ENCODE peak calls at places on chromosome 18, in four cellular contexts. One of them, this sample, is unnamed.
A peak's percentile ranks its signal among the peaks of the same experiment; 100 is the strongest.

GRCh38 chr18:47997338-47997780 is 66.9 kb upstream of the SMAD2 start:
- DNase-seq in neuronal stem cell: peak; percentile 62
- DNase-seq in colonic mucosa: no peak
- DNase-seq in suprapubic skin: no peak
- DNase-seq in this sample: no peak

GRCh38 chr18:75209952-75210261 is 690 bp upstream of the TSHZ1 start:
- DNase-seq in colonic mucosa: no peak
- DNase-seq in neuronal stem cell: no peak
- DNase-seq in suprapubic skin: no peak
- DNase-seq in this sample: no peak

GRCh38 chr18:35616664-35617423 is 35.3 kb downstream of the GALNT1 start:
- DNase-seq in colonic mucosa: peak; percentile 63
- DNase-seq in suprapubic skin: no peak
- DNase-seq in neuronal stem cell: no peak
- DNase-seq in this sample: no peak

GRCh38 chr18:6009751-6010150 is 114.4 kb upstream of the TMEM200C start:
- DNase-seq in neuronal stem cell: no peak
- DNase-seq in colonic mucosa: no peak
- DNase-seq in suprapubic skin: no peak
- DNase-seq in this sample: no peak

GRCh38 chr18:35355140-35355618 is 11.0 kb upstream of the ZNF24 start:
- DNase-seq in suprapubic skin: peak; percentile 68
- DNase-seq in colonic mucosa: peak; percentile 68
- DNase-seq in neuronal stem cell: peak; percentile 58
- DNase-seq in this sample: peak; percentile 31

GRCh38 chr18:41842886-41843285 is 112.1 kb upstream of the PIK3C3 start:
- DNase-seq in neuronal stem cell: no peak
- DNase-seq in colonic mucosa: no peak
- DNase-seq in suprapubic skin: no peak
- DNase-seq in this sample: no peak

GRCh38 chr18:7980136-7980535 is 413.0 kb downstream of the PTPRM start:
- DNase-seq in suprapubic skin: no peak
- DNase-seq in colonic mucosa: no peak
- DNase-seq in neuronal stem cell: no peak
- DNase-seq in this sample: no peak

GRCh38 chr18:48942554-48943261 is 8.1 kb downstream of the SMAD7 start:
- DNase-seq in neuronal stem cell: no peak
- DNase-seq in suprapubic skin: peak; percentile 62
- DNase-seq in colonic mucosa: no peak
- DNase-seq in this sample: no peak

GRCh38 chr18:9869713-9870430 is 15.9 kb upstream of the TXNDC2 start:
- DNase-seq in suprapubic skin: no peak
- DNase-seq in neuronal stem cell: no peak
- DNase-seq in colonic mucosa: peak; percentile 41
- DNase-seq in this sample: peak; percentile 49

GRCh38 chr18:42614619-42615293 is 500.7 kb downstream of the RIT2 start:
- DNase-seq in colonic mucosa: no peak
- DNase-seq in suprapubic skin: no peak
- DNase-seq in neuronal stem cell: no peak
- DNase-seq in this sample: no peak

GRCh38 chr18:31612124-31612523 is 20.4 kb downstream of the TTR start:
- DNase-seq in suprapubic skin: no peak
- DNase-seq in neuronal stem cell: no peak
- DNase-seq in colonic mucosa: no peak
- DNase-seq in this sample: no peak

GRCh38 chr18:75211002-75211621 is 515 bp downstream of the TSHZ1 start:
- DNase-seq in colonic mucosa: peak; percentile 36
- DNase-seq in neuronal stem cell: peak; percentile 26
- DNase-seq in suprapubic skin: no peak
- DNase-seq in this sample: no peak

GRCh38 chr18:28027755-28028154 is 149.2 kb downstream of the CDH2 start:
- DNase-seq in neuronal stem cell: no peak
- DNase-seq in suprapubic skin: no peak
- DNase-seq in colonic mucosa: no peak
- DNase-seq in this sample: no peak
- H3K36me3 ChIP-seq in neuronal stem cell: peaks cover 30% of the 10 kb centered on the region
- H3K36me3 ChIP-seq in suprapubic skin: no peaks in the 10 kb centered on the region
- H3K36me3 ChIP-seq in colonic mucosa: no peaks in the 10 kb centered on the region
- H3K36me3 ChIP-seq in this sample: no peaks in the 10 kb centered on the region

DNA sequence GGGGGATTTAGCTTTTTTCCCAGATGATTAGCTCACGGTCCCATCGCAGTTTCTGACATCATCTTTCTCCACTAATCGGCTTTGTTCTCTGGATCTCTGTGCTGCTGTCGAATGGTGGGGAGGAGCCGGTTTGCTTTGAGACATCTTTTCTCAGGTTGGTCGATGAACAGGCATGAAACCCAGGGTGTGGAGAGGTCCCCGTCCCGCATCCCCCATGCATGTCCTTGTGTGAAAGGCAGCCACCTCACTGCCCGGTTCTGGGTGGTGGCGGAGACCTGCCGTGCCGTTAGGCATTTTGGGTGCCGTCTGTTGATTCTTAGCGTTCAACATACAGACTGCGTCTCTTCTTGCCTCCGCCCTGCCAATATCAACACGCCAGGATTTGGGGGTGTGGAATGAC is 57.8 kb downstream of the CTDP1 start:
- DNase-seq in neuronal stem cell: no peak
- DNase-seq in suprapubic skin: peak; percentile 27
- DNase-seq in colonic mucosa: no peak
- DNase-seq in this sample: no peak
- H3K36me3 ChIP-seq in neuronal stem cell: peaks cover 91% of the 10 kb centered on the region
- H3K36me3 ChIP-seq in suprapubic skin: peaks cover 87% of the 10 kb centered on the region
- H3K36me3 ChIP-seq in colonic mucosa: no peaks in the 10 kb centered on the region
- H3K36me3 ChIP-seq in this sample: no peaks in the 10 kb centered on the region

GRCh38 chr18:51054764-51055163 is 24.8 kb downstream of the SMAD4 start:
- DNase-seq in colonic mucosa: no peak
- DNase-seq in suprapubic skin: no peak
- DNase-seq in neuronal stem cell: no peak
- DNase-seq in this sample: no peak
- H3K36me3 ChIP-seq in colonic mucosa: no peaks in the 10 kb centered on the region
- H3K36me3 ChIP-seq in suprapubic skin: peaks cover 45% of the 10 kb centered on the region
- H3K36me3 ChIP-seq in neuronal stem cell: peaks cover 94% of the 10 kb centered on the region
- H3K36me3 ChIP-seq in this sample: no peaks in the 10 kb centered on the region

DNA sequence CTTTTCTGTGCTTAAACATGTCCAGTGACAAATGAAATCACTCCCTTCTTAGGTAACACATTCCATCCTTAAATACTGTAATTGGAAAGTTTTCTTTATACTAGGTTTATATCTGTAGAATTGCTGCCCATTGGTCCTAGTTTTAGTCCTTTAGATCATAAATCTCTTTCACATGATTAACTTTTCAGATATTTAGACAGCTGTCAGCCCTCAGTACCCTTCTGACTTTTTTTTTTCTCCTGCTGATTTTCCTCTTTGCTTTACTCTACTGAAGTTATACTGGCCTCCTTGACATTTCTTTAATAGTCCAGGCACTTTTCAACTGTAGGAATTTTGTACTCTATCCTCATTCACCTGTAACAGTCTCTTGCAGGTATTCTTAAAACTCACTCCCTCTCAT is 28.9 kb downstream of the RBBP8 start:
- DNase-seq in suprapubic skin: no peak
- DNase-seq in colonic mucosa: no peak
- DNase-seq in neuronal stem cell: no peak
- DNase-seq in this sample: no peak
- H3K36me3 ChIP-seq in suprapubic skin: no peaks in the 10 kb centered on the region
- H3K36me3 ChIP-seq in colonic mucosa: no peaks in the 10 kb centered on the region
- H3K36me3 ChIP-seq in neuronal stem cell: peaks cover 78% of the 10 kb centered on the region
- H3K36me3 ChIP-seq in this sample: no peaks in the 10 kb centered on the region

DNA sequence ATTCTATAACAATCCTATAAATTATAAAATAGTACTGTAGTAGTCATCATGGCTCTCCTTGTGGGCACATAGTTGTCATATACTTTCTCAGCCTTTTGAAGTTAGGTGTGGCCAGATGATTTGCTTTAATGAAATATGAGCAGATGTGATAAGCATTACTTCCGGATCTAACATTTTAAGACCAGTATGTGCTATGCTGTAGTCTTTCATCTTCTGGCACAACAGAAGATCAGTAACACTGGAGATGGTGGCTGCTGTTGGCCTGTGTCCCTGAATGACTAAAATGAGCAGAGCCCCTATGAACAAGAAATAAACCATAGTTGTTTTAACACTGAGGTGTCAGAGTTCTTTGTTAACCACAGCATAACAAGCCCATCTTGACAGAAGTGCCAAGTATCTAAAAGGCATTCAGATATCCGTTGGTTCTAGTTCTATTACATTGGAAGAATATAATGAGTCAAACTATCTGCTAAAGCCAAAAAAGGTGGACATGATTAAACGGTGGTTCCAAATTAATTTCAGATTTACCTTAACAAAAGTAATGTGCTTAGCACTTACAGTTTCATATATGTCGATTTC is 6.3 kb downstream of the MEX3C start:
- DNase-seq in colonic mucosa: no peak
- DNase-seq in suprapubic skin: no peak
- DNase-seq in neuronal stem cell: no peak
- DNase-seq in this sample: no peak
- H3K36me3 ChIP-seq in colonic mucosa: no peaks in the 10 kb centered on the region
- H3K36me3 ChIP-seq in suprapubic skin: no peaks in the 10 kb centered on the region
- H3K36me3 ChIP-seq in neuronal stem cell: peaks cover 81% of the 10 kb centered on the region
- H3K36me3 ChIP-seq in this sample: no peaks in the 10 kb centered on the region

This sample was measured in ovary.